ENCODE peak calls at places on chromosomes 7 and 10, in five cellular contexts. X, I, A, H and J are unnamed samples.
A peak's percentile ranks its signal among the peaks of the same experiment; 100 is the strongest.

GRCh38 chr7:1706721-1707613 is 36.9 kb downstream of the ELFN1 start:
- DNase-seq in A (no peak), H (peak; percentile 3), X (no peak), I (no peak), J (no peak)

GRCh38 chr7:136079478-136079892 is 102.3 kb upstream of the MTPN start:
- DNase-seq in H (no peak), X (no peak), A (no peak), I (no peak), J (no peak)

GRCh38 chr10:71767420-71768035 is 5.8 kb downstream of the VSIR start:
- DNase-seq in X (no peak), I (no peak), A (peak; percentile 80), H (no peak), J (no peak)

GRCh38 chr7:122532406-122533269 is 166.3 kb downstream of the RNF133 start:
- DNase-seq in A (peak; percentile 47), X (no peak), H (no peak), I (no peak), J (no peak)

GRCh38 chr10:15571570-15571969 is 148.2 kb downstream of the ITGA8 start:
- DNase-seq in X (peak; percentile 28), I (peak; percentile 32), H (no peak), A (peak; percentile 95), J (no peak)

GRCh38 chr10:123269675-123270074 is 115.5 kb downstream of the BUB3 start:
- DNase-seq in X (no peak), H (no peak), I (no peak), A (no peak), J (no peak)

GRCh38 chr10:4246881-4247358 is 461.9 kb upstream of the KLF6 start:
- DNase-seq in H (no peak), X (no peak), I (peak; percentile 66), A (peak; percentile 92), J (no peak)

GRCh38 chr7:27179503-27180430 is 5.3 kb downstream of the HOXA11 start:
- DNase-seq in X (peak; percentile 55), I (no peak), H (no peak), A (peak; percentile 26), J (no peak)

GRCh38 chr7:63087575-63088190 is 911.0 kb upstream of the ZNF722 start:
- DNase-seq in I (no peak), H (no peak), A (no peak), X (no peak), J (no peak)

GRCh38 chr7:89503281-89503680 is 651.0 kb upstream of the STEAP1 start:
- DNase-seq in A (no peak), H (no peak), I (no peak), X (no peak), J (no peak)

GRCh38 chr7:121803041-121803440 is 69.9 kb upstream of the PTPRZ1 start:
- DNase-seq in A (no peak), I (no peak), X (no peak), H (no peak), J (no peak)

GRCh38 chr7:155276800-155277375 is 20.8 kb upstream of the INSIG1 start:
- DNase-seq in I (no peak), H (no peak), X (no peak), A (no peak), J (no peak)

GRCh38 chr7:83648464-83649241 is at the start of gene SEMA3E:
- DNase-seq in H (no peak), A (peak; percentile 65), I (no peak), X (peak; percentile 13), J (peak; percentile 31)

GRCh38 chr7:101926265-101926664 is 108.8 kb downstream of the CUX1 start:
- DNase-seq in I (no peak), H (no peak), X (no peak), A (no peak), J (no peak)

GRCh38 chr7:36653671-36654355 is 70.5 kb downstream of the AOAH start:
- DNase-seq in H (no peak), I (no peak), X (no peak), A (no peak), J (no peak)

GRCh38 chr7:101238226-101239182 is 902 bp upstream of the CLDN15 start:
- DNase-seq in H (no peak), I (no peak), A (no peak), X (peak; percentile 53), J (no peak)

GRCh38 chr7:136303162-136303561 is 326.0 kb upstream of the MTPN start:
- DNase-seq in X (no peak), H (no peak), A (peak; percentile 1), I (no peak), J (no peak)

GRCh38 chr7:28996836-28997235 is 38.7 kb upstream of the TRIL start:
- DNase-seq in I (no peak), X (no peak), A (no peak), H (no peak), J (no peak)

GRCh38 chr7:17680943-17681351 is 259.3 kb downstream of the SNX13 start:
- DNase-seq in H (no peak), X (no peak), A (peak; percentile 64), I (no peak), J (no peak)

GRCh38 chr10:73414230-73414981 is 548 bp upstream of the ANXA7 start:
- DNase-seq in X (no peak), A (peak; percentile 3), H (no peak), I (no peak), J (no peak)
- TF ChIP-seq CTCF in X (no peak), A (no peak), H (no peak), I (no peak), J (no peak)

GRCh38 chr10:75295901-75296441 is 60.2 kb upstream of the COMTD1 start:
- DNase-seq in I (no peak), X (peak; percentile 62), H (no peak), A (no peak), J (no peak)
- H3K4me3 ChIP-seq in I (no peak overlapping the region), X (no peak overlapping the region), H (peak overlapping the region; percentile 79), A (peak overlapping the region; percentile 66), J (no peak overlapping the region)

GRCh38 chr7:95357623-95358022 is 33.3 kb upstream of the PON1 start:
- DNase-seq in X (no peak), I (no peak), A (peak; percentile 44), H (no peak), J (no peak)
- TF ChIP-seq CTCF in X (no peak), I (no peak), A (peak; percentile 57), H (no peak), J (peak; percentile 62)

DNA sequence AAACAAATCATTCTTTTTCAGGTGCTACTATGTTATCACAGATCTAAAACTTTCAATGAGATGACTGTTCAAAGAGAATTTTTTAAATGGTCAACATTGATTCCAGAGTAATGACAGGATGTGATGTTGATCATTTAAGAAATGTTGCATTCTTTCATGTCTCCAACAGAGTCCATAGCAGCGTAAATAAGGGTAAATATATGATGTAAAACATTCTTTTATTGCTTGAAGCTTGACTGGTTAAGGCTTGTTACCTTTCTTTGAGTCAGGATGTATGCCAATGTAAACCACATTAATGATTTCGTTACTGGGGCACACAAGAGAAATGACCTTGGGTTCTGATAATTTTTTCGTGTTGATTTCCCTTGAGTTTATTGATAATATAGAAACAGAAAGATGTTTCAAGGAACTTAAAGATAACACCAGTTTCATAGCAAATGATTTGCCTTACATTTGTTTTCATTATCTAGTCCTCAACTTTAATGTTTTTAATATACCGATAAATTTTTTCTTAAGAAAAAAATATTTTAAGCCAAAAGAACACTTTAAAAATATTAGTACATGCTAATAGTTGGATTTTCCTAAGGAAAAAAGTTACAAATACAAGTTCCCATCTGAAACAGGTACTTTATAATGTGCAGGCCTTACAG is 3.5 kb downstream of the STK17A start:
- DNase-seq in A (peak; percentile 67), I (no peak), H (no peak), X (no peak), J (no peak)
- H3K4me3 ChIP-seq in A (no peak overlapping the region), I (no peak overlapping the region), H (no peak overlapping the region), X (no peak overlapping the region), J (no peak overlapping the region)

DNA sequence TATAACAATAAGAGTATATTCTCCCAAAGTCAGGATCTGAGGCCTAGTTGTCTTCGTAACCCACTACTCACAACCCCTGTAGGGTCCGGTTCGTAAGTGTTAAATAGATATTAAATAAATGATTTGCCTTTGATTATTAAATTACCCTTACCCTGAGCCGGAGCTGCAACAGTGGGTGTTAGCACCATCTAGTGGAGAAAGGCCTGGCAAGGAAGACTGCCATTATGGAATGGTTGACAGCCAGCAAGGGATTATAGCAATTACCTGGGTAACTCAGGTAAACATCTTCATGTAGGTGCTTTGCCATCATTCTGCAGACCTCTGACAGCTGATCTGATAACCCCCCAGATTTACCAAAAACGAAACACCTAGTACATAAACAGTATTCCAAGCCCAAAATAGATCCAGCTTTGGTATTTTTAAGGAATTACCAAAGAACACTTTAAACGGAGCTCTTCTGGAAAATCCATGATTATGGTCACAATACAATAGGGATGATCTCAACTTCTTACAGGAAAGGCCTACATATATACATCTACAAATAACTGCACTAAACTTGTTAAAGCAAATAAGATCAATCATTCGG is 69.8 kb downstream of the HTR7 start:
- DNase-seq in A (peak; percentile 64), H (no peak), I (no peak), X (peak; percentile 47), J (no peak)
- TF ChIP-seq CTCF in A (peak; percentile 96), H (peak; percentile 82), I (peak; percentile 84), X (peak; percentile 64), J (peak; percentile 95)